ENCODE peak calls at places on chromosomes 16 and 17, in eight cellular contexts. S, Z, U, J, F, T, I and D are unnamed samples.

GRCh38 chr17:42819939-42820535 is 4.0 kb downstream of the BECN1 start:
- DNase-seq in S (peak), Z (peak), U (peak), J (peak), F (no peak), T (no peak), I (peak), D (peak)

GRCh38 chr16:84308120-84308519 is 13.4 kb downstream of the WFDC1 start:
- DNase-seq in S (no peak), Z (peak), U (peak), J (no peak), F (no peak), T (peak), I (peak), D (peak)

GRCh38 chr16:56551796-56552738 is 12.8 kb upstream of the MT4 start:
- DNase-seq in S (no peak), Z (no peak), U (no peak), J (no peak), F (no peak), T (peak), I (no peak), D (no peak)

GRCh38 chr17:75288784-75289121 is 480 bp downstream of the SLC25A19 start:
- DNase-seq in S (peak), Z (peak), U (peak), J (no peak), F (no peak), T (no peak), I (no peak), D (no peak)

GRCh38 chr16:49884033-49884707 is 28.3 kb upstream of the ZNF423 start:
- DNase-seq in S (no peak), Z (no peak), U (no peak), J (no peak), F (no peak), T (no peak), I (no peak), D (peak)

GRCh38 chr17:47704781-47705180 is 10.8 kb downstream of the TBKBP1 start:
- DNase-seq in S (no peak), Z (no peak), U (no peak), J (no peak), F (no peak), T (no peak), I (no peak), D (peak)

GRCh38 chr17:41338961-41339485 is 11.6 kb downstream of the KRT33A start:
- DNase-seq in S (no peak), Z (no peak), U (no peak), J (peak), F (no peak), T (no peak), I (peak), D (no peak)

GRCh38 chr16:25037632-25038031 is 22.5 kb upstream of the ARHGAP17 start:
- DNase-seq in S (no peak), Z (no peak), U (no peak), J (no peak), F (no peak), T (no peak), I (no peak), D (no peak)

GRCh38 chr17:72662827-72663190 is 429.7 kb downstream of the SLC39A11 start:
- DNase-seq in S (no peak), Z (no peak), U (no peak), J (no peak), F (no peak), T (peak), I (no peak), D (no peak)

GRCh38 chr17:7631398-7632380 is 1.8 kb downstream of the SHBG start:
- DNase-seq in S (no peak), Z (no peak), U (no peak), J (no peak), F (no peak), T (no peak), I (no peak), D (no peak)

GRCh38 chr17:43402078-43402477 is 3.3 kb downstream of the ARL4D start:
- DNase-seq in S (no peak), Z (no peak), U (no peak), J (no peak), F (no peak), T (peak), I (no peak), D (no peak)

GRCh38 chr17:80453126-80453979 is 23.1 kb downstream of the NPTX1 start:
- DNase-seq in S (no peak), Z (peak), U (no peak), J (no peak), F (no peak), T (no peak), I (peak), D (no peak)

GRCh38 chr17:82889496-82890338 is 49.9 kb upstream of the ZNF750 start:
- DNase-seq in S (no peak), Z (no peak), U (no peak), J (peak), F (no peak), T (no peak), I (no peak), D (no peak)

GRCh38 chr16:85369741-85370528 is 243.2 kb upstream of the GSE1 start:
- DNase-seq in S (peak), Z (no peak), U (peak), J (no peak), F (no peak), T (peak), I (peak), D (peak)